ENCODE peak calls at places on chromosomes 16 and 17, in eight cellular contexts. B is omental fat pad; R is KBM-7; A is T-helper 9 cell; G is GM12865; M is activated CD4-positive, CD25-positive, alpha-beta regulatory T cell; Z is NB4; C is transverse colon. J is an unnamed sample.

GRCh38 chr16:87826798-87827587 is 42.3 kb downstream of the SLC7A5 start:
- DNase-seq in B (no peak), R (no peak), A (no peak), G (no peak), M (no peak), Z (no peak), C (no peak), J (no peak)

GRCh38 chr17:41967141-41967920 is 736 bp downstream of the CNP start:
- DNase-seq in B (no peak), R (no peak), A (no peak), G (peak), M (no peak), Z (no peak), C (peak), J (peak)

GRCh38 chr17:78031435-78031834 is 72.9 kb downstream of the TNRC6C start:
- DNase-seq in B (no peak), R (no peak), A (no peak), G (no peak), M (no peak), Z (no peak), C (no peak), J (no peak)

GRCh38 chr17:58156839-58157803 is 8.9 kb downstream of the OR4D1 start:
- DNase-seq in B (no peak), R (peak), A (peak), G (no peak), M (peak), Z (no peak), C (peak), J (peak)

GRCh38 chr16:73019456-73020362 is 28.2 kb downstream of the ZFHX3 start:
- DNase-seq in B (no peak), R (no peak), A (no peak), G (no peak), M (no peak), Z (peak), C (no peak), J (no peak)

GRCh38 chr17:65522751-65523404 is 38.6 kb downstream of the AXIN2 start:
- DNase-seq in B (no peak), R (no peak), A (no peak), G (no peak), M (no peak), Z (no peak), C (no peak), J (no peak)

GRCh38 chr17:4881761-4882555 is 17.4 kb upstream of the C17orf107 start:
- DNase-seq in B (peak), R (peak), A (peak), G (peak), M (peak), Z (peak), C (peak), J (peak)

GRCh38 chr17:82657926-82658325 is 9.7 kb upstream of the WDR45B start:
- DNase-seq in B (no peak), R (no peak), A (no peak), G (no peak), M (no peak), Z (no peak), C (no peak), J (no peak)

GRCh38 chr17:43068570-43069367 is 43.7 kb downstream of the RND2 start:
- DNase-seq in B (no peak), R (no peak), A (no peak), G (no peak), M (no peak), Z (peak), C (no peak), J (no peak)

GRCh38 chr16:89476379-89476778 is 14.0 kb downstream of the ANKRD11 start:
- DNase-seq in B (no peak), R (no peak), A (no peak), G (no peak), M (no peak), Z (no peak), C (no peak), J (no peak)

GRCh38 chr17:64507418-64507766 is 615 bp downstream of the CEP95 start:
- DNase-seq in B (no peak), R (peak), A (no peak), G (peak), M (no peak), Z (peak), C (no peak), J (peak)

GRCh38 chr17:51814521-51814920 is 344.0 kb downstream of the CA10 start:
- DNase-seq in B (no peak), R (no peak), A (no peak), G (no peak), M (no peak), Z (no peak), C (peak), J (no peak)

GRCh38 chr16:67542464-67542863 is 13.8 kb downstream of the RIPOR1 start:
- DNase-seq in B (no peak), R (peak), A (peak), G (peak), M (peak), Z (peak), C (peak), J (peak)

GRCh38 chr17:48915459-48916282 is 7.5 kb downstream of the UBE2Z start:
- DNase-seq in B (no peak), R (no peak), A (peak), G (peak), M (peak), Z (peak), C (peak), J (no peak)

GRCh38 chr16:59719121-59719520 is 985.0 kb upstream of the GOT2 start:
- DNase-seq in B (no peak), R (no peak), A (no peak), G (no peak), M (no peak), Z (no peak), C (no peak), J (no peak)

GRCh38 chr16:66365588-66365987 is 903 bp upstream of the CDH5 start:
- DNase-seq in B (no peak), R (no peak), A (no peak), G (no peak), M (no peak), Z (no peak), C (peak), J (no peak)

GRCh38 chr16:1105888-1106620 is 10.0 kb upstream of the C1QTNF8 start:
- DNase-seq in B (no peak), R (peak), A (peak), G (peak), M (no peak), Z (peak), C (peak), J (peak)

GRCh38 chr17:56934280-56934679 is 20.4 kb upstream of the TRIM25 start:
- DNase-seq in B (no peak), R (no peak), A (no peak), G (no peak), M (no peak), Z (no peak), C (no peak), J (no peak)

GRCh38 chr17:32111141-32111771 is 31.0 kb upstream of the RHOT1 start:
- DNase-seq in B (no peak), R (peak), A (peak), G (peak), M (no peak), Z (peak), C (peak), J (peak)

GRCh38 chr17:74635418-74635817 is 11.9 kb upstream of the CD300E start:
- DNase-seq in B (no peak), R (no peak), A (no peak), G (no peak), M (no peak), Z (no peak), C (no peak), J (peak)

GRCh38 chr16:50245417-50246298 is 20.7 kb upstream of the ADCY7 start:
- DNase-seq in B (peak), R (peak), A (peak), G (peak), M (peak), Z (peak), C (peak), J (peak)

GRCh38 chr17:64920419-64921172 is 1.3 kb upstream of the LRRC37A3 start:
- DNase-seq in B (no peak), R (no peak), A (no peak), G (no peak), M (no peak), Z (peak), C (no peak), J (peak)